ENCODE peak calls at places on chromosomes 11 and 22, in nine cellular contexts. J, V, T, C, Q, Z, L, F and U are unnamed samples.

GRCh38 chr22:18031670-18032454 is 7.5 kb upstream of the MICAL3 start:
- DNase-seq in Z (no peak), C (peak; percentile 82), L (peak; percentile 97), J (peak; percentile 39), F (no peak), T (peak; percentile 38), V (no peak), Q (no peak), U (no peak)

GRCh38 chr11:64764753-64765152 is 5.0 kb upstream of the PYGM start:
- DNase-seq in Z (no peak), C (no peak), V (no peak), J (no peak), Q (no peak), L (no peak), F (no peak), T (peak; percentile 64), U (no peak)

GRCh38 chr22:26170795-26171194 is 1.5 kb downstream of the SEZ6L start:
- DNase-seq in L (no peak), J (peak; percentile 7), Q (no peak), C (no peak), T (no peak), V (peak; percentile 29), Z (peak; percentile 55), F (no peak), U (peak; percentile 40)

GRCh38 chr11:9017773-9018172 is 14.0 kb upstream of the NRIP3 start:
- DNase-seq in T (no peak), Z (no peak), L (peak; percentile 46), F (peak; percentile 39), Q (peak; percentile 67), V (peak; percentile 85), J (peak; percentile 46), C (no peak), U (no peak)

GRCh38 chr22:49965291-49966040 is 4.9 kb downstream of the PIM3 start:
- DNase-seq in T (peak; percentile 82), Q (no peak), V (no peak), Z (peak; percentile 78), J (no peak), C (no peak), F (peak; percentile 16), L (no peak), U (no peak)

GRCh38 chr11:64713031-64713780 is 9.8 kb downstream of the NRXN2 start:
- DNase-seq in C (no peak), Z (no peak), J (peak; percentile 57), V (no peak), F (peak; percentile 26), L (peak; percentile 37), Q (no peak), T (no peak), U (no peak)

GRCh38 chr11:16182553-16182952 is 173.8 kb downstream of the SOX6 start:
- DNase-seq in F (no peak), Z (no peak), T (no peak), J (no peak), V (no peak), C (no peak), Q (no peak), L (no peak), U (no peak)

GRCh38 chr11:1826552-1827094 is 8.2 kb upstream of the SYT8 start:
- DNase-seq in Z (peak; percentile 73), L (peak; percentile 59), Q (no peak), F (peak; percentile 56), V (peak; percentile 34), T (no peak), J (peak; percentile 59), C (no peak), U (no peak)

GRCh38 chr11:118921121-118921928 is 4.4 kb downstream of the BCL9L start:
- DNase-seq in C (no peak), Z (no peak), L (peak; percentile 88), Q (peak; percentile 82), J (peak; percentile 94), T (peak; percentile 76), V (peak; percentile 69), F (peak; percentile 61), U (no peak)

GRCh38 chr22:36423461-36424404 is 36.0 kb upstream of the MYH9 start:
- DNase-seq in Q (no peak), T (peak; percentile 75), L (peak; percentile 86), C (no peak), Z (no peak), F (no peak), V (peak; percentile 94), J (no peak), U (no peak)

GRCh38 chr22:19559324-19559811 is 35.2 kb upstream of the CLDN5 start:
- DNase-seq in C (no peak), Z (peak; percentile 44), T (no peak), Q (no peak), L (no peak), V (no peak), J (no peak), F (no peak), U (no peak)

GRCh38 chr11:9616042-9616640 is 42.7 kb downstream of the WEE1 start:
- DNase-seq in F (no peak), V (no peak), Z (no peak), Q (no peak), L (peak; percentile 59), T (no peak), C (no peak), J (no peak), U (no peak)

GRCh38 chr11:103947566-103947919 is 88.9 kb upstream of the DDI1 start:
- DNase-seq in Q (no peak), Z (no peak), V (no peak), T (no peak), L (peak; percentile 58), C (no peak), J (peak; percentile 41), F (no peak), U (no peak)

GRCh38 chr22:38987171-38987895 is 5.2 kb downstream of the APOBEC3B start:
- DNase-seq in Z (no peak), Q (no peak), F (no peak), C (no peak), J (no peak), T (no peak), L (no peak), V (no peak), U (no peak)

GRCh38 chr11:57567210-57567511 is 311 bp downstream of the UBE2L6 start:
- DNase-seq in J (peak; percentile 51), Z (no peak), T (no peak), C (no peak), L (peak; percentile 13), Q (no peak), V (no peak), F (peak; percentile 34), U (no peak)

GRCh38 chr11:57566035-57566504 is 1.4 kb downstream of the UBE2L6 start:
- DNase-seq in Q (peak; percentile 26), F (peak; percentile 57), Z (no peak), T (no peak), C (no peak), L (peak; percentile 63), J (peak; percentile 56), V (peak; percentile 46), U (no peak)

GRCh38 chr11:57566564-57567209 is 785 bp downstream of the UBE2L6 start:
- DNase-seq in J (no peak), T (no peak), Z (no peak), L (no peak), Q (no peak), C (no peak), V (no peak), F (no peak), U (no peak)

GRCh38 chr11:57568330-57568766 is 876 bp upstream of the UBE2L6 start:
- DNase-seq in T (no peak), V (no peak), Z (no peak), L (peak; percentile 67), J (no peak), F (no peak), C (peak; percentile 56), Q (peak; percentile 79), U (no peak)

GRCh38 chr11:57567512-57568329 is at the start of gene UBE2L6:
- DNase-seq in J (peak; percentile 82), V (peak; percentile 87), T (peak; percentile 95), Z (peak; percentile 88), Q (peak; percentile 33), F (peak; percentile 87), C (no peak), L (no peak), U (no peak)
- TF ChIP-seq POLR2A in J (no peak), V (no peak), T (no peak), Z (no peak), Q (no peak), F (no peak), C (no peak), L (no peak), U (no peak)

DNA sequence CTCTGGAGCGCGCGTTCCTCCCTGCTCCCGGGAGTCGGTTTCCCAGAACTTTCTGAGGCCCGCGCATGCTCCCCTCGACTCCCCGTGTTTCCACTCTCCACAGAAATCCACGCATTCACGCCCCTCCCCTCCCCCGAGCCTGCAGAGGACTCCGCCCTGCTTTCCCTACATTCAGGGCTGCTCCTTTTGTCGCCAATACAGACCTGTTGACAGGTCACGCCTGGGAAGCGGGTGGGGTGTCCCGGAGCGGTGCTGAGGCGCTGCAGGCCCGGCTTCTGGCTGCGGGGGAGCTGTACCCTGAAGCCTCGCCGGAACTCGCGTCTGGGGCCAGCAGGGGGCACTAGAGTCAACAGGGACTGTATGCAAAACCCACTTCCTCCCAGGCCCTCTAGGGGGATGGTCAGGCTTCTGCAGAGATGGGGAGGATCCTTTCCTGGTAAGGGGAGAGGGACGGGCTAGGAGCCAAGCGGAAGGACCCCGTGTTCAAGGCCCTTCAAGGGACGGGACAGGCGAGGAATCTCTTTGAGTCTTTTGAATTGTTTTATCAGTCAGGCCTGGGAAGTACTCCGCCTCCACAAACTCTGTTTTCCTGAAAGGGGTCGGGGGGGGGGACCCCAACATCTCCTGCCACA is at the start of gene PRAME:
- DNase-seq in T (peak; percentile 88), F (peak; percentile 72), V (peak; percentile 89), J (peak; percentile 74), Q (no peak), Z (no peak), C (peak; percentile 80), L (peak; percentile 13), U (no peak)
- TF ChIP-seq POLR2A in T (no peak), F (no peak), V (no peak), J (no peak), Q (no peak), Z (no peak), C (no peak), L (no peak), U (no peak)

DNA sequence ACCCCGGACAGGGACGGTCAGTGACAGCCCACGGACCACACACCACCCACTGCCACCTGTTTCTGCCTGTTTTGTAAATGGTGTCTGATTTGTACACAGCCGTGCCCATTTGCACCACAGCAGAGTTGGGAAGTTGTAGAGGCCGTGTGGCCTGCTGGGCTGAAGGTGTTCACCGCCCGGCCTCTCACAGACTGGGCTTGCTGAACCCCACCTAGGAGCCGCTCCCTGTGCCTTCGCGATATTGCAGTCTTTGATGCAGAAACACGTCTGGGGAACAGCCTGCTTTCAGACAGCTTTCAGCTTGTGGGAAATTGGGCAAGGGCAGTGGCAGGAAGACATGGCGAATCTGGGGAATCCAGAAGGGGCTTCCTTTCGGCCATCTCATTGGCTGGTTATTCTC is 9.8 kb upstream of the GRAMD4 start:
- DNase-seq in Z (no peak), V (no peak), C (no peak), L (no peak), T (peak; percentile 73), J (no peak), Q (no peak), F (no peak), U (no peak)
- TF ChIP-seq POLR2A in Z (no peak), V (no peak), C (no peak), L (no peak), T (no peak), J (no peak), Q (no peak), F (no peak), U (no peak)

GRCh38 chr22:46770726-46771125 is 8.3 kb downstream of the TBC1D22A start:
- DNase-seq in Z (no peak), V (no peak), C (no peak), T (peak; percentile 86), J (peak; percentile 59), F (no peak), Q (no peak), L (no peak), U (no peak)
- TF ChIP-seq POLR2A in Z (no peak), V (no peak), C (no peak), T (no peak), J (no peak), F (no peak), Q (no peak), L (no peak), U (no peak)